ENCODE peak calls at places on chromosomes 4 and X, in ten cellular contexts. I is GM10248; C is Daoy; L is NAMALWA; W is NCI-H1105; M is HFFc6; V is A673; H is HEK293T; E is neural crest cell; U is CD4-positive, alpha-beta memory T cell. T is an unnamed sample.

GRCh38 chr4:25310066-25310824 is 2.3 kb upstream of the ZCCHC4 start:
- DNase-seq in U (no peak), M (no peak), L (peak), E (no peak), C (no peak), W (no peak), I (peak), H (no peak), V (no peak), T (no peak)

GRCh38 chr4:108492816-108493595 is 127.4 kb upstream of the RPL34 start:
- DNase-seq in E (peak), I (no peak), V (peak), M (no peak), U (no peak), L (peak), C (peak), H (peak), W (no peak), T (no peak)

GRCh38 chr4:136864580-136865185 is 667.6 kb downstream of the PCDH18 start:
- DNase-seq in V (peak), E (peak), C (peak), L (peak), H (peak), I (peak), U (peak), M (peak), W (peak), T (peak)

GRCh38 chr4:169293343-169294176 is 22.8 kb upstream of the SH3RF1 start:
- DNase-seq in V (no peak), C (no peak), E (no peak), W (no peak), H (no peak), L (peak), I (peak), M (no peak), U (no peak), T (no peak)

GRCh38 chrX:34658316-34658715 is 1.2 kb upstream of the TMEM47 start:
- DNase-seq in C (no peak), M (no peak), I (no peak), E (no peak), W (no peak), V (no peak), U (no peak), L (no peak), H (no peak), T (no peak)

GRCh38 chrX:38973327-38973726 is 172.1 kb downstream of the MID1IP1 start:
- DNase-seq in W (no peak), L (no peak), U (no peak), M (peak), E (no peak), H (no peak), V (no peak), C (no peak), I (no peak), T (no peak)

GRCh38 chrX:31297881-31298280 is 226.0 kb upstream of the FTHL17 start:
- DNase-seq in U (no peak), E (no peak), L (no peak), V (no peak), M (no peak), W (no peak), H (no peak), I (no peak), C (no peak), T (no peak)

GRCh38 chrX:53558646-53559045 is 124.5 kb upstream of the HSD17B10 start:
- DNase-seq in I (no peak), U (no peak), M (no peak), L (no peak), V (no peak), C (no peak), W (no peak), H (no peak), E (no peak), T (no peak)

GRCh38 chr4:187366530-187367279 is 628.9 kb upstream of the ZFP42 start:
- DNase-seq in W (no peak), V (no peak), I (no peak), E (no peak), U (no peak), L (no peak), M (no peak), H (no peak), C (no peak), T (no peak)

GRCh38 chr4:109588176-109588575 is 28.1 kb downstream of the MCUB start:
- DNase-seq in W (no peak), U (no peak), M (no peak), E (no peak), I (peak), L (no peak), V (no peak), H (no peak), C (no peak), T (no peak)

T was measured in SW480.